ENCODE peak calls at places on chromosomes 1 and 21, in seven cellular contexts. One of them, this sample, is unnamed.

GRCh38 chr1:51733793-51734522 is 117.1 kb downstream of the OSBPL9 start:
- DNase-seq in bronchial epithelial cell: peak
- DNase-seq in activated T-cell treated with anti-CD3 and anti-CD28 coated beads for 1 hour: no peak
- DNase-seq in activated CD4-positive, alpha-beta memory T cell treated with anti-CD3 and anti-CD28 coated beads for 36 hours: no peak
- DNase-seq in T-helper 17 cell: no peak
- DNase-seq in NCI-H1436: no peak
- DNase-seq in NCI-H774: peak
- DNase-seq in this sample: no peak

GRCh38 chr1:115507256-115507589 is 134.5 kb upstream of the VANGL1 start:
- DNase-seq in activated CD4-positive, alpha-beta memory T cell treated with anti-CD3 and anti-CD28 coated beads for 36 hours: no peak
- DNase-seq in NCI-H774: no peak
- DNase-seq in bronchial epithelial cell: peak
- DNase-seq in activated T-cell treated with anti-CD3 and anti-CD28 coated beads for 1 hour: no peak
- DNase-seq in NCI-H1436: no peak
- DNase-seq in T-helper 17 cell: no peak
- DNase-seq in this sample: no peak

GRCh38 chr1:8422439-8423133 is 104.7 kb downstream of the SLC45A1 start:
- DNase-seq in activated CD4-positive, alpha-beta memory T cell treated with anti-CD3 and anti-CD28 coated beads for 36 hours: peak
- DNase-seq in NCI-H1436: no peak
- DNase-seq in NCI-H774: no peak
- DNase-seq in activated T-cell treated with anti-CD3 and anti-CD28 coated beads for 1 hour: no peak
- DNase-seq in T-helper 17 cell: no peak
- DNase-seq in bronchial epithelial cell: peak
- DNase-seq in this sample: no peak

GRCh38 chr21:17371470-17371869 is 141.4 kb upstream of the CXADR start:
- DNase-seq in T-helper 17 cell: no peak
- DNase-seq in activated T-cell treated with anti-CD3 and anti-CD28 coated beads for 1 hour: no peak
- DNase-seq in bronchial epithelial cell: peak
- DNase-seq in NCI-H1436: no peak
- DNase-seq in activated CD4-positive, alpha-beta memory T cell treated with anti-CD3 and anti-CD28 coated beads for 36 hours: no peak
- DNase-seq in NCI-H774: no peak
- DNase-seq in this sample: no peak

GRCh38 chr1:45543599-45544417 is 6.8 kb upstream of the AKR1A1 start:
- DNase-seq in activated CD4-positive, alpha-beta memory T cell treated with anti-CD3 and anti-CD28 coated beads for 36 hours: peak
- DNase-seq in T-helper 17 cell: peak
- DNase-seq in NCI-H774: no peak
- DNase-seq in activated T-cell treated with anti-CD3 and anti-CD28 coated beads for 1 hour: peak
- DNase-seq in bronchial epithelial cell: no peak
- DNase-seq in NCI-H1436: no peak
- DNase-seq in this sample: peak

GRCh38 chr1:119279441-119280415 is 88.9 kb upstream of the HAO2 start:
- DNase-seq in activated T-cell treated with anti-CD3 and anti-CD28 coated beads for 1 hour: no peak
- DNase-seq in activated CD4-positive, alpha-beta memory T cell treated with anti-CD3 and anti-CD28 coated beads for 36 hours: no peak
- DNase-seq in NCI-H1436: no peak
- DNase-seq in bronchial epithelial cell: peak
- DNase-seq in NCI-H774: no peak
- DNase-seq in T-helper 17 cell: no peak
- DNase-seq in this sample: no peak

GRCh38 chr1:94527447-94528031 is 14.0 kb downstream of the F3 start:
- DNase-seq in NCI-H1436: no peak
- DNase-seq in NCI-H774: no peak
- DNase-seq in T-helper 17 cell: no peak
- DNase-seq in activated T-cell treated with anti-CD3 and anti-CD28 coated beads for 1 hour: no peak
- DNase-seq in activated CD4-positive, alpha-beta memory T cell treated with anti-CD3 and anti-CD28 coated beads for 36 hours: no peak
- DNase-seq in bronchial epithelial cell: peak
- DNase-seq in this sample: no peak

GRCh38 chr21:45393021-45393420 is 11.9 kb upstream of the COL18A1 start:
- DNase-seq in T-helper 17 cell: no peak
- DNase-seq in activated CD4-positive, alpha-beta memory T cell treated with anti-CD3 and anti-CD28 coated beads for 36 hours: no peak
- DNase-seq in bronchial epithelial cell: no peak
- DNase-seq in NCI-H774: no peak
- DNase-seq in activated T-cell treated with anti-CD3 and anti-CD28 coated beads for 1 hour: no peak
- DNase-seq in NCI-H1436: no peak
- DNase-seq in this sample: no peak

GRCh38 chr1:5503556-5504363 is 488.5 kb downstream of the NPHP4 start:
- DNase-seq in activated CD4-positive, alpha-beta memory T cell treated with anti-CD3 and anti-CD28 coated beads for 36 hours: no peak
- DNase-seq in NCI-H774: no peak
- DNase-seq in T-helper 17 cell: no peak
- DNase-seq in NCI-H1436: no peak
- DNase-seq in activated T-cell treated with anti-CD3 and anti-CD28 coated beads for 1 hour: no peak
- DNase-seq in bronchial epithelial cell: no peak
- DNase-seq in this sample: no peak

GRCh38 chr1:97412155-97412554 is 508.7 kb downstream of the DPYD start:
- DNase-seq in activated CD4-positive, alpha-beta memory T cell treated with anti-CD3 and anti-CD28 coated beads for 36 hours: no peak
- DNase-seq in NCI-H774: no peak
- DNase-seq in activated T-cell treated with anti-CD3 and anti-CD28 coated beads for 1 hour: no peak
- DNase-seq in T-helper 17 cell: no peak
- DNase-seq in bronchial epithelial cell: no peak
- DNase-seq in NCI-H1436: no peak
- DNase-seq in this sample: no peak

GRCh38 chr1:12584900-12585525 is 33.0 kb downstream of the DHRS3 start:
- DNase-seq in T-helper 17 cell: no peak
- DNase-seq in bronchial epithelial cell: no peak
- DNase-seq in NCI-H1436: no peak
- DNase-seq in activated CD4-positive, alpha-beta memory T cell treated with anti-CD3 and anti-CD28 coated beads for 36 hours: no peak
- DNase-seq in activated T-cell treated with anti-CD3 and anti-CD28 coated beads for 1 hour: no peak
- DNase-seq in NCI-H774: no peak
- DNase-seq in this sample: no peak

GRCh38 chr1:230167419-230167852 is 100.4 kb downstream of the GALNT2 start:
- DNase-seq in bronchial epithelial cell: peak
- DNase-seq in activated T-cell treated with anti-CD3 and anti-CD28 coated beads for 1 hour: peak
- DNase-seq in NCI-H774: peak
- DNase-seq in T-helper 17 cell: no peak
- DNase-seq in activated CD4-positive, alpha-beta memory T cell treated with anti-CD3 and anti-CD28 coated beads for 36 hours: peak
- DNase-seq in NCI-H1436: peak
- DNase-seq in this sample: peak

GRCh38 chr1:5448486-5448885 is 543.7 kb downstream of the NPHP4 start:
- DNase-seq in T-helper 17 cell: no peak
- DNase-seq in activated CD4-positive, alpha-beta memory T cell treated with anti-CD3 and anti-CD28 coated beads for 36 hours: peak
- DNase-seq in NCI-H774: peak
- DNase-seq in NCI-H1436: no peak
- DNase-seq in bronchial epithelial cell: no peak
- DNase-seq in activated T-cell treated with anti-CD3 and anti-CD28 coated beads for 1 hour: peak
- DNase-seq in this sample: no peak

GRCh38 chr1:58358311-58358710 is 188.2 kb downstream of the OMA1 start:
- DNase-seq in NCI-H1436: peak
- DNase-seq in activated CD4-positive, alpha-beta memory T cell treated with anti-CD3 and anti-CD28 coated beads for 36 hours: no peak
- DNase-seq in T-helper 17 cell: no peak
- DNase-seq in activated T-cell treated with anti-CD3 and anti-CD28 coated beads for 1 hour: no peak
- DNase-seq in NCI-H774: no peak
- DNase-seq in bronchial epithelial cell: peak
- DNase-seq in this sample: no peak

GRCh38 chr1:966603-967295 is 467 bp downstream of the PLEKHN1 start:
- DNase-seq in NCI-H774: no peak
- DNase-seq in activated CD4-positive, alpha-beta memory T cell treated with anti-CD3 and anti-CD28 coated beads for 36 hours: peak
- DNase-seq in bronchial epithelial cell: peak
- DNase-seq in activated T-cell treated with anti-CD3 and anti-CD28 coated beads for 1 hour: peak
- DNase-seq in T-helper 17 cell: peak
- DNase-seq in NCI-H1436: peak
- DNase-seq in this sample: peak

GRCh38 chr1:114037952-114038867 is 58.9 kb downstream of the OLFML3 start:
- DNase-seq in activated T-cell treated with anti-CD3 and anti-CD28 coated beads for 1 hour: no peak
- DNase-seq in NCI-H1436: no peak
- DNase-seq in activated CD4-positive, alpha-beta memory T cell treated with anti-CD3 and anti-CD28 coated beads for 36 hours: no peak
- DNase-seq in bronchial epithelial cell: peak
- DNase-seq in NCI-H774: no peak
- DNase-seq in T-helper 17 cell: no peak
- DNase-seq in this sample: no peak

GRCh38 chr21:42878678-42878992 is 704 bp downstream of the WDR4 start:
- DNase-seq in NCI-H1436: no peak
- DNase-seq in T-helper 17 cell: no peak
- DNase-seq in activated T-cell treated with anti-CD3 and anti-CD28 coated beads for 1 hour: peak
- DNase-seq in NCI-H774: no peak
- DNase-seq in activated CD4-positive, alpha-beta memory T cell treated with anti-CD3 and anti-CD28 coated beads for 36 hours: no peak
- DNase-seq in bronchial epithelial cell: no peak
- DNase-seq in this sample: no peak